ENCODE peak calls at places on chromosomes 7 and 10, in four cellular contexts. B is DMS153; C is pulmonary artery endothelial cell; F is activated CD8-positive, alpha-beta memory T cell treated with anti-CD3 and anti-CD28 coated beads, Interleukin-2, amount 50 U/mL, for 4 hours. Z is an unnamed sample.

GRCh38 chr10:46231087-46231486 is 55.7 kb upstream of the ANTXRL start:
- DNase-seq in B (no peak), C (no peak), F (no peak), Z (no peak)

GRCh38 chr10:99484626-99485581 is 47.8 kb upstream of the NKX2-3 start:
- DNase-seq in B (no peak), C (no peak), F (no peak), Z (no peak)

GRCh38 chr7:67423058-67423457 is 426.4 kb downstream of the TYW1 start:
- DNase-seq in B (peak), C (no peak), F (no peak), Z (no peak)

GRCh38 chr7:73822319-73823173 is 8.2 kb upstream of the CLDN4 start:
- DNase-seq in B (peak), C (no peak), F (no peak), Z (no peak)

GRCh38 chr10:60846173-60846572 is 67.9 kb downstream of the CDK1 start:
- DNase-seq in B (no peak), C (no peak), F (no peak), Z (no peak)

GRCh38 chr10:110163841-110164240 is 43.6 kb upstream of the MXI1 start:
- DNase-seq in B (no peak), C (no peak), F (no peak), Z (no peak)

GRCh38 chr7:73844848-73845460 is 2.6 kb upstream of the METTL27 start:
- DNase-seq in B (no peak), C (no peak), F (no peak), Z (no peak)

GRCh38 chr7:122532406-122533269 is 166.3 kb downstream of the RNF133 start:
- DNase-seq in B (no peak), C (no peak), F (no peak), Z (no peak)

GRCh38 chr7:33774762-33775523 is 130.4 kb upstream of the BMPER start:
- DNase-seq in B (peak), C (no peak), F (no peak), Z (no peak)

GRCh38 chr7:16668978-16669377 is 23.0 kb downstream of the BZW2 start:
- DNase-seq in B (no peak), C (no peak), F (no peak), Z (no peak)

GRCh38 chr7:141660259-141660658 is 41.7 kb downstream of the DENND11 start:
- DNase-seq in B (no peak), C (peak), F (no peak), Z (no peak)

GRCh38 chr10:18545626-18546025 is 105.8 kb downstream of the NSUN6 start:
- DNase-seq in B (no peak), C (no peak), F (no peak), Z (no peak)